ENCODE peak calls at places on chromosomes 12 and 14, in ten cellular contexts. T, N, K, U, E, X, D, F, C and Z are unnamed samples.

GRCh38 chr14:72665259-72665658 is 228.6 kb downstream of the DPF3 start:
- DNase-seq in N (no peak), F (no peak), E (no peak), U (no peak), K (no peak), D (no peak), T (no peak), X (no peak), C (no peak), Z (peak)

GRCh38 chr12:57309420-57309819 is 58.4 kb upstream of the STAC3 start:
- DNase-seq in T (no peak), K (no peak), N (no peak), F (no peak), X (no peak), D (no peak), E (no peak), U (no peak), C (no peak), Z (peak)

GRCh38 chr12:113334786-113335539 is at the start of gene SLC8B1:
- DNase-seq in E (peak), T (peak), F (peak), K (peak), C (peak), U (peak), N (peak), X (peak), D (peak), Z (peak)

GRCh38 chr12:79143803-79144202 is 279.2 kb downstream of the SYT1 start:
- DNase-seq in U (no peak), E (no peak), C (no peak), F (no peak), D (no peak), K (no peak), N (no peak), X (no peak), T (no peak), Z (no peak)

GRCh38 chr12:15538881-15539280 is 216.6 kb downstream of the PTPRO start:
- DNase-seq in X (no peak), U (no peak), D (no peak), E (no peak), F (no peak), N (no peak), K (no peak), T (no peak), C (no peak), Z (no peak)

GRCh38 chr12:70449074-70449757 is 83.1 kb downstream of the KCNMB4 start:
- DNase-seq in F (no peak), C (no peak), U (no peak), E (no peak), K (no peak), T (no peak), N (no peak), X (no peak), D (no peak), Z (no peak)

GRCh38 chr14:26163761-26164160 is 434.1 kb downstream of the NOVA1 start:
- DNase-seq in F (no peak), T (no peak), N (no peak), X (no peak), D (no peak), K (peak), E (peak), C (no peak), U (peak), Z (peak)

GRCh38 chr12:49086116-49086515 is 8.5 kb downstream of the DHH start:
- DNase-seq in X (no peak), E (no peak), F (no peak), D (no peak), U (no peak), K (no peak), N (no peak), C (no peak), T (no peak), Z (no peak)

GRCh38 chr14:69315302-69315701 is 55.3 kb downstream of the GALNT16 start:
- DNase-seq in C (no peak), N (no peak), E (no peak), X (no peak), D (peak), U (peak), K (no peak), F (peak), T (no peak), Z (no peak)

GRCh38 chr14:100334904-100335303 is 11.8 kb downstream of the SLC25A47 start:
- DNase-seq in T (peak), U (no peak), F (no peak), E (no peak), D (peak), K (no peak), N (no peak), C (no peak), X (no peak), Z (no peak)

GRCh38 chr12:79420146-79420618 is 270.6 kb downstream of the PAWR start:
- DNase-seq in C (no peak), N (peak), D (no peak), K (no peak), X (no peak), T (peak), E (peak), F (no peak), U (peak), Z (peak)

GRCh38 chr12:38508246-38508645 is 191.7 kb downstream of the ALG10B start:
- DNase-seq in E (no peak), N (no peak), T (no peak), X (no peak), U (peak), D (peak), K (no peak), C (no peak), F (no peak), Z (no peak)

GRCh38 chr14:99217066-99217465 is 54.9 kb downstream of the BCL11B start:
- DNase-seq in E (no peak), T (no peak), U (no peak), C (no peak), K (no peak), F (no peak), D (no peak), N (no peak), X (no peak), Z (no peak)
- H3K4me3 ChIP-seq in E (no peak), T (no peak), U (no peak), C (no peak), K (no peak), F (no peak), D (no peak), N (no peak), X (no peak), Z (no peak)

GRCh38 chr12:14058717-14059116 is 77.3 kb upstream of the GRIN2B start:
- DNase-seq in E (no peak), C (no peak), N (no peak), X (no peak), U (no peak), F (no peak), D (no peak), K (peak), T (no peak), Z (no peak)

GRCh38 chr12:14059538-14059937 is 78.1 kb upstream of the GRIN2B start:
- DNase-seq in C (no peak), K (peak), F (no peak), D (no peak), E (no peak), T (no peak), X (no peak), N (no peak), U (no peak), Z (no peak)

GRCh38 chr12:14057895-14058294 is 76.5 kb upstream of the GRIN2B start:
- DNase-seq in E (no peak), F (no peak), K (peak), N (no peak), C (no peak), T (no peak), D (no peak), U (no peak), X (no peak), Z (no peak)
- TF ChIP-seq CTCF in E (no peak), F (no peak), K (peak), N (no peak), C (no peak), T (no peak), D (no peak), U (peak), X (no peak), Z (no peak)

GRCh38 chr12:53625373-53625945 is 723 bp downstream of the ATF7 start:
- DNase-seq in C (no peak), D (no peak), T (no peak), U (no peak), E (no peak), X (no peak), F (no peak), N (no peak), K (no peak), Z (peak)

GRCh38 chr12:53623526-53623925 is 2.7 kb downstream of the ATF7 start:
- DNase-seq in C (peak), D (no peak), F (no peak), U (no peak), E (peak), K (no peak), T (no peak), X (no peak), N (peak), Z (peak)

GRCh38 chr12:53624956-53625355 is 1.2 kb downstream of the ATF7 start:
- DNase-seq in N (peak), X (no peak), T (no peak), F (peak), U (no peak), C (no peak), D (no peak), K (no peak), E (peak), Z (no peak)

GRCh38 chr12:53623986-53624385 is 2.2 kb downstream of the ATF7 start:
- DNase-seq in C (peak), X (no peak), F (peak), E (no peak), N (peak), D (no peak), U (no peak), T (peak), K (no peak), Z (peak)

DNA sequence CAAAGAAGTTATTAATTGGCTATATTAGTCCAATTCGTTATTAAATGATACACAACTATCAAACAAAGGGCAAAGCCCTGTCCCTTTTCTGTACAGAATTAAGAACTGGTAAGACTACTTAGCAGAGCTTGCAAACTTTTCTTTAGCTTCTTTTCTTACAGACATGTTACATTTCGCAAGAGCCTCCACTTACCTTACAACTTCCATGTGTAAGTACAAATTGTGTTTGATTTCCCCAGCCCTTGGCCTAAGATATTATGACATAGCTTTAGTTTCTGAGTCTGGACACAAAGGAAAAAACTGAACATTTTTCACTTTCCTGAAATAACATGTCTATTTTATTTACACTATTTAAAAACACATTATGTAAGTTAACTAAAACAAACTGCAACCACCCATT is 1.7 kb downstream of the ATF7 start:
- DNase-seq in E (peak), C (no peak), U (no peak), K (no peak), D (no peak), N (no peak), F (no peak), X (no peak), T (no peak), Z (peak)
- H3K4me3 ChIP-seq in E (peak), C (peak), U (peak), K (no peak), D (peak), N (peak), F (no peak), X (no peak), T (peak), Z (peak)

GRCh38 chr14:20658246-20658645 is 16.8 kb upstream of the OR6S1 start:
- DNase-seq in F (no peak), N (no peak), E (no peak), K (no peak), D (no peak), X (no peak), C (no peak), T (no peak), U (no peak), Z (no peak)

GRCh38 chr14:20667957-20668356 is 16.4 kb upstream of the RNASE4 start:
- DNase-seq in X (no peak), C (no peak), U (no peak), K (no peak), F (no peak), T (no peak), E (no peak), D (no peak), N (no peak), Z (no peak)

GRCh38 chr14:20661197-20661596 is 19.7 kb upstream of the OR6S1 start:
- DNase-seq in E (no peak), C (no peak), D (no peak), U (no peak), F (no peak), X (no peak), N (no peak), T (no peak), K (no peak), Z (no peak)

GRCh38 chr14:20659813-20660395 is 18.4 kb upstream of the OR6S1 start:
- DNase-seq in T (no peak), N (no peak), D (no peak), K (no peak), E (no peak), F (no peak), X (no peak), C (no peak), U (no peak), Z (no peak)

GRCh38 chr14:20662968-20663731 is 21.2 kb upstream of the RNASE4 start:
- DNase-seq in F (peak), T (peak), U (peak), X (peak), N (peak), D (no peak), K (no peak), E (peak), C (peak), Z (peak)
- TF ChIP-seq CTCF in F (no peak), T (peak), U (peak), X (peak), N (peak), D (no peak), K (no peak), E (peak), C (peak), Z (peak)

GRCh38 chr14:91867316-91867988 is at the start of gene TC2N:
- DNase-seq in C (no peak), K (no peak), U (no peak), T (no peak), F (no peak), E (peak), N (no peak), D (no peak), X (no peak), Z (no peak)
- H3K4me3 ChIP-seq in C (no peak), K (no peak), U (no peak), T (no peak), F (no peak), E (no peak), N (no peak), D (no peak), X (no peak), Z (no peak)

GRCh38 chr12:69130064-69130463 is 109.3 kb upstream of the CPSF6 start:
- DNase-seq in C (no peak), T (no peak), E (peak), N (no peak), K (no peak), D (no peak), U (no peak), F (no peak), X (no peak), Z (no peak)
- TF ChIP-seq CTCF in C (no peak), T (no peak), E (no peak), N (no peak), K (no peak), D (no peak), U (no peak), F (no peak), X (peak), Z (no peak)

GRCh38 chr12:97465012-97465345 is 2.4 kb downstream of the RMST start:
- DNase-seq in F (no peak), T (no peak), C (no peak), N (no peak), D (no peak), E (no peak), K (no peak), X (no peak), U (peak), Z (no peak)
- H3K4me3 ChIP-seq in F (no peak), T (no peak), C (no peak), N (no peak), D (no peak), E (no peak), K (no peak), X (no peak), U (peak), Z (peak)